ENCODE peak calls at places on chromosomes 2 and 18, in five cellular contexts. O is neuronal stem cell; V is activated T-helper 2 cell treated with anti-CD3 and anti-CD28 coated beads, Interferon-gamma antibody, Interleukin-2, Interleukin-4, amounts not matched to agents 10 μg/mL and 5 μg/mL and 100 μg/mL, durations not matched to agents 14 hours and 24 hours and 36 hours; F is CD14-positive monocyte; Z is HEK293T. N is an unnamed sample.

GRCh38 chr2:197873293-197873701 is 68.9 kb downstream of the PLCL1 start:
- DNase-seq in O (no peak), Z (peak; percentile 34), V (no peak), F (no peak), N (no peak)

GRCh38 chr18:36660311-36660710 is 168.5 kb downstream of the TPGS2 start:
- DNase-seq in O (no peak), F (no peak), Z (no peak), V (no peak), N (no peak)

GRCh38 chr2:33342171-33342570 is 134.3 kb upstream of the RASGRP3 start:
- DNase-seq in Z (no peak), O (no peak), V (no peak), F (no peak), N (no peak)

GRCh38 chr2:229344151-229344551 is 73.1 kb upstream of the PID1 start:
- DNase-seq in V (no peak), F (no peak), O (no peak), Z (no peak), N (no peak)

GRCh38 chr2:178227187-178227586 is 32.9 kb downstream of the OSBPL6 start:
- DNase-seq in F (no peak), V (no peak), Z (no peak), O (no peak), N (no peak)

GRCh38 chr2:172680595-172681176 is 55.0 kb upstream of the RAPGEF4 start:
- DNase-seq in O (no peak), Z (no peak), V (no peak), F (no peak), N (no peak)

GRCh38 chr18:26656944-26657536 is 108.7 kb upstream of the KCTD1 start:
- DNase-seq in F (peak; percentile 62), V (no peak), Z (peak; percentile 67), O (peak; percentile 54), N (peak; percentile 45)

GRCh38 chr2:230575640-230576324 is 136.9 kb upstream of the CAB39 start:
- DNase-seq in O (no peak), Z (no peak), V (no peak), F (no peak), N (no peak)

GRCh38 chr18:2303517-2304238 is 267.6 kb downstream of the METTL4 start:
- DNase-seq in Z (no peak), F (no peak), O (no peak), V (no peak), N (no peak)

GRCh38 chr18:8757598-8757997 is 52.2 kb downstream of the MTCL1 start:
- DNase-seq in V (no peak), Z (no peak), O (no peak), F (no peak), N (no peak)

GRCh38 chr18:46950064-46950656 is 32.8 kb downstream of the KATNAL2 start:
- DNase-seq in V (no peak), Z (peak; percentile 22), F (no peak), O (no peak), N (no peak)

GRCh38 chr2:96143231-96143847 is 1.9 kb downstream of the DUSP2 start:
- DNase-seq in O (no peak), F (peak; percentile 34), V (no peak), Z (no peak), N (no peak)

GRCh38 chr2:191675807-191676667 is 1.9 kb upstream of the NABP1 start:
- DNase-seq in V (peak; percentile 66), O (no peak), Z (no peak), F (peak; percentile 90), N (no peak)

GRCh38 chr2:12412898-12413305 is 303.8 kb upstream of the TRIB2 start:
- DNase-seq in F (no peak), Z (no peak), O (no peak), V (peak; percentile 51), N (no peak)

GRCh38 chr2:158101384-158101926 is at the start of gene UPP2:
- DNase-seq in V (no peak), O (no peak), F (no peak), Z (no peak), N (no peak)

GRCh38 chr18:12043811-12044210 is 49.8 kb upstream of the ANKRD62 start:
- DNase-seq in O (no peak), Z (no peak), F (no peak), V (no peak), N (no peak)

GRCh38 chr18:12257996-12258718 is 4.0 kb downstream of the CIDEA start:
- DNase-seq in V (no peak), F (no peak), O (no peak), Z (no peak), N (no peak)

GRCh38 chr18:29123706-29124530 is 947.0 kb upstream of the CDH2 start:
- DNase-seq in Z (no peak), V (no peak), F (no peak), O (no peak), N (no peak)

GRCh38 chr2:16553222-16553621 is 112.4 kb downstream of the CYRIA start:
- DNase-seq in Z (peak; percentile 37), F (no peak), V (no peak), O (peak; percentile 31), N (no peak)

GRCh38 chr2:239930378-239930777 is 94.8 kb downstream of the NDUFA10 start:
- DNase-seq in Z (no peak), O (no peak), F (peak; percentile 40), V (no peak), N (no peak)

GRCh38 chr2:179860255-179861026 is 971 bp downstream of the ZNF385B start:
- DNase-seq in F (no peak), O (no peak), V (no peak), Z (peak; percentile 27), N (peak; percentile 25)

GRCh38 chr2:92073036-92073814 is 2798.0 kb upstream of the TEKT4 start:
- DNase-seq in Z (no peak), V (no peak), F (no peak), O (no peak), N (no peak)

GRCh38 chr2:24513672-24514071 is 22.6 kb downstream of the NCOA1 start:
- DNase-seq in F (no peak), O (no peak), V (no peak), Z (no peak), N (no peak)

GRCh38 chr2:60551241-60552095 is 2.0 kb downstream of the BCL11A start:
- DNase-seq in F (no peak), V (no peak), O (no peak), Z (peak; percentile 10), N (no peak)

GRCh38 chr2:238140721-238141540 is 2.5 kb downstream of the KLHL30 start:
- DNase-seq in Z (no peak), O (no peak), V (no peak), F (no peak), N (no peak)

GRCh38 chr2:179478771-179479170 is 214.1 kb upstream of the SESTD1 start:
- DNase-seq in Z (no peak), F (no peak), O (no peak), V (no peak), N (peak; percentile 21)

GRCh38 chr18:76518073-76518472 is 23.0 kb upstream of the ZNF516 start:
- DNase-seq in Z (peak; percentile 6), O (no peak), V (no peak), F (no peak), N (no peak)

GRCh38 chr2:228556707-228557106 is 375.2 kb upstream of the SPHKAP start:
- DNase-seq in O (no peak), F (no peak), V (no peak), Z (no peak), N (no peak)

GRCh38 chr2:128626758-128627515 is 308.3 kb upstream of the HS6ST1 start:
- DNase-seq in F (peak; percentile 15), V (no peak), Z (no peak), O (no peak), N (no peak)

GRCh38 chr18:25453556-25454269 is 101.7 kb upstream of the ZNF521 start:
- DNase-seq in F (no peak), O (no peak), V (no peak), Z (no peak), N (no peak)

GRCh38 chr2:43884674-43885073 is 45.9 kb downstream of the ABCG8 start:
- DNase-seq in Z (no peak), V (no peak), O (no peak), F (no peak), N (no peak)

GRCh38 chr2:167265722-167266121 is 377.4 kb downstream of the XIRP2 start:
- DNase-seq in Z (no peak), V (no peak), F (no peak), O (no peak), N (no peak)

GRCh38 chr18:23890589-23890988 is 124.0 kb upstream of the TTC39C start:
- DNase-seq in F (no peak), V (no peak), Z (no peak), O (no peak), N (no peak)

GRCh38 chr2:157087373-157088005 is 170.0 kb upstream of the GALNT5 start:
- DNase-seq in F (no peak), Z (no peak), O (no peak), V (no peak), N (no peak)

GRCh38 chr2:217839073-217839749 is 163.6 kb downstream of the TNS1 start:
- DNase-seq in V (no peak), O (no peak), F (no peak), Z (no peak), N (no peak)

GRCh38 chr18:33665630-33666029 is 87.6 kb downstream of the ASXL3 start:
- DNase-seq in Z (no peak), V (no peak), O (no peak), F (no peak), N (no peak)

GRCh38 chr2:24816884-24817283 is 23.7 kb downstream of the CENPO start:
- DNase-seq in O (no peak), V (no peak), Z (no peak), F (no peak), N (no peak)

GRCh38 chr2:6881036-6881435 is 3.5 kb downstream of the RSAD2 start:
- DNase-seq in V (no peak), Z (no peak), O (no peak), F (no peak), N (no peak)